ENCODE peak calls at places on chromosomes 16 and 17, in four cellular contexts. U is aorta, N is adrenal gland, I is colonic mucosa. K is an unnamed sample.

GRCh38 chr16:5231246-5231759 is 133.7 kb upstream of the EEF2KMT start:
- DNase-seq in U (no peak), N (no peak), I (no peak), K (no peak)

GRCh38 chr16:81277681-81278080 is 37.1 kb upstream of the GAN start:
- DNase-seq in U (no peak), N (no peak), I (peak; percentile 76), K (no peak)

GRCh38 chr17:10048951-10049350 is 143.9 kb upstream of the RCVRN start:
- DNase-seq in U (no peak), N (no peak), I (no peak), K (no peak)

GRCh38 chr16:17258848-17259713 is 211.7 kb downstream of the XYLT1 start:
- DNase-seq in U (peak; percentile 56), N (no peak), I (no peak), K (no peak)

GRCh38 chr17:30232015-30232821 is 3.3 kb downstream of the SLC6A4 start:
- DNase-seq in U (no peak), N (no peak), I (no peak), K (no peak)

GRCh38 chr16:77271532-77272426 is 72.6 kb downstream of the SYCE1L start:
- DNase-seq in U (no peak), N (no peak), I (no peak), K (no peak)

GRCh38 chr17:14515015-14515414 is 214.1 kb downstream of the HS3ST3B1 start:
- DNase-seq in U (no peak), N (no peak), I (no peak), K (no peak)

GRCh38 chr17:47694018-47694817 is at the start of gene TBKBP1:
- DNase-seq in U (peak; percentile 72), N (peak; percentile 40), I (peak; percentile 26), K (peak; percentile 56)

GRCh38 chr17:15023589-15023988 is 241.5 kb downstream of the PMP22 start:
- DNase-seq in U (no peak), N (no peak), I (no peak), K (no peak)

GRCh38 chr17:32388613-32389459 is 38.9 kb downstream of the ZNF207 start:
- DNase-seq in U (no peak), N (no peak), I (no peak), K (no peak)
- H3K4me3 ChIP-seq in U (no peak overlapping the region), N (no peak overlapping the region), I (no peak overlapping the region), K (no peak overlapping the region)

DNA sequence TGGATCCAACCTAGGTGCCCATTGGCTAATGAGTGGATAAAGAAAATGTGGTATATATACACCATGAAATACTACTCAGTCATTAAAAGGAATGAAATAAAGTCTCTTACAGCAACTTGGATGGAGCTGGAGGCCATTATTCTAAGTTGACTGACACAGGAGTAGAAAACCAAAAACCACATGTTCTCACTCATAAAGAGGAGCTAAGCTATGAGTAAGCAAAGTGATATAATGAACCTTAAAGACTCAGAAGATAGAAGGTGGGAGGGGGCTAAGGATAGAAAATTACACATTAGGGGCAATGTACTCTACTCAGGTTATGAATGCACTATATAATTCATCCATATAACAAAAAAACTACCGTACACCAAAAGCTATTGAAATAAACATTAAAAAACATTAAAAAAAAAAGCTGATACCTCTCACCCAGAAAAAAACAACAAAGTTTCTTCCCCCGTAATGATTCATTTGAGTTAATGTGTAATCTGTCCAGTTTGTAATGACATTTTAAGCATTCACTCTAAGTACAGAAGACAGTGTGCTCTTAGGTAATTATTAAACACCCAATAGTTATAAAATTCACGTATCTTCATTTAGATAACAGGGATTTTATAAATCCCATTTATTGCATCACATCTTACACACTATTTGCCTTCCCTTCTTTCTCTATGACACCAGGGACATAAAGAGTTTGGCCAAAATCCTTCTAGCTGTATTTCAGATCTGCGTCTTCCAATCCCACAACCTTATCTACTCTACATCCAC is 941.5 kb downstream of the CDH11 start:
- DNase-seq in U (no peak), N (no peak), I (no peak), K (no peak)
- H3K9me3 ChIP-seq in U (peaks cover 2% of the 10 kb centered on the region), N (peaks cover 9% of the 10 kb centered on the region), I (no peaks in the 10 kb centered on the region), K (no peaks in the 10 kb centered on the region)

GRCh38 chr16:9008335-9009260 is 44.9 kb upstream of the USP7 start:
- DNase-seq in U (peak; percentile 85), N (peak; percentile 75), I (peak; percentile 89), K (peak; percentile 78)
- H3K4me3 ChIP-seq in U (no peak overlapping the region), N (no peak overlapping the region), I (peak overlapping the region; percentile 29), K (no peak overlapping the region)

GRCh38 chr16:26735521-26735920 is 331.2 kb upstream of the C16orf82 start:
- DNase-seq in U (no peak), N (no peak), I (no peak), K (no peak)
- H3K9me3 ChIP-seq in U (no peaks in the 10 kb centered on the region), N (no peaks in the 10 kb centered on the region), I (no peaks in the 10 kb centered on the region), K (no peaks in the 10 kb centered on the region)

GRCh38 chr16:50692999-50693781 is at the start of gene NOD2:
- DNase-seq in U (no peak), N (no peak), I (no peak), K (no peak)
- H3K4me3 ChIP-seq in U (peak within 1 kb of the TSS; percentile 47), N (no peak within 1 kb of the TSS), I (peak within 1 kb of the TSS; percentile 43), K (no peak within 1 kb of the TSS)

GRCh38 chr16:3295783-3296182 is 9.4 kb downstream of the TIGD7 start:
- DNase-seq in U (no peak), N (no peak), I (no peak), K (no peak)
- H3K9me3 ChIP-seq in U (peaks cover 19% of the 10 kb centered on the region), N (peaks cover 80% of the 10 kb centered on the region), I (peaks cover 4% of the 10 kb centered on the region), K (peaks cover 61% of the 10 kb centered on the region)

GRCh38 chr17:28526381-28526780 is 20.2 kb downstream of the FOXN1 start:
- DNase-seq in U (no peak), N (no peak), I (no peak), K (no peak)

GRCh38 chr17:28523186-28523585 is 17.0 kb downstream of the FOXN1 start:
- DNase-seq in U (no peak), N (no peak), I (no peak), K (no peak)

GRCh38 chr17:28523876-28524275 is 17.7 kb downstream of the FOXN1 start:
- DNase-seq in U (no peak), N (no peak), I (no peak), K (no peak)

GRCh38 chr17:28527181-28527681 is 21.1 kb downstream of the FOXN1 start:
- DNase-seq in U (no peak), N (no peak), I (no peak), K (no peak)

DNA sequence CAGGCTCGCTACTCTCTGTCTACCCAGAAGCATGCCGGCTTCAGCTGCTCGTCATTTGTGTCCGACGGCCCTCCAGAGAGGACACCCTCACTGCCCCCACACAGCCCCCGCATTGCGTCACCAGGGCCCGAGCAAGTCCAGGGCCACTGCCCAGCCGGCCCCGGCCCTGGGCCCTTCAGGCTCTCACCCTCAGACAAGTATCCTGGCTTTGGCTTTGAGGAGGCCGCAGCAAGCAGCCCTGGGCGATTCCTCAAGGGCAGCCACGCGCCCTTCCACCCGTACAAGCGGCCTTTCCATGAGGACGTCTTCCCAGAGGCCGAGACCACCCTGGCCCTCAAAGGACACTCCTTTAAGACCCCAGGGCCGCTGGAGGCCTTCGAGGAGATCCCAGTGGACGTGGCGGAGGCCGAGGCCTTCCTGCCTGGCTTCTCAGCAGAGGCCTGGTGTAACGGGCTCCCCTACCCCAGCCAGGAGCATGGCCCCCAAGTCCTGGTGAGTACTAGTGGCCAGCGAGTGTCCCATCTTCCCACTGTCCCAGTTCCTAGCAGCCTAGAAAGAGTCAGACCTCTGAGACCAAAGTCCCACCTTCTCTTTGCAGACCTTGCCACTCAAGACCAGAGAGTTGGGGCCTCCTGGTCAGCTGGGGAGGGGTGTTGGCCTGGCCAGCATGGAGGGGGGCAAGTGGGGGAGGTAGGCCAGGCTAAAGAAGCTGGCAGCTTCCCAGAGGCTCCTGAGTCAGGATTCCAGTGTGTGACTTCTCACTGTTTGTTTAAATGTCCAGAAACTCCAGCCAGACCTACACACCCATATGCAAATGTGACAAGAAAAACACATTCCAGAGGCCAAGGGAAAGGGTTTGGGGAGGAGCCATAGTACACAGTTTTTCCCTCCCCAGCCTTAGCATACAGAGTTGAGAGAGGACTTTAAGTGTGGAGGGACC is 18.6 kb downstream of the FOXN1 start:
- DNase-seq in U (no peak), N (no peak), I (peak; percentile 79), K (peak; percentile 82)
- H3K4me3 ChIP-seq in U (no peak overlapping the region), N (no peak overlapping the region), I (no peak overlapping the region), K (no peak overlapping the region)

DNA sequence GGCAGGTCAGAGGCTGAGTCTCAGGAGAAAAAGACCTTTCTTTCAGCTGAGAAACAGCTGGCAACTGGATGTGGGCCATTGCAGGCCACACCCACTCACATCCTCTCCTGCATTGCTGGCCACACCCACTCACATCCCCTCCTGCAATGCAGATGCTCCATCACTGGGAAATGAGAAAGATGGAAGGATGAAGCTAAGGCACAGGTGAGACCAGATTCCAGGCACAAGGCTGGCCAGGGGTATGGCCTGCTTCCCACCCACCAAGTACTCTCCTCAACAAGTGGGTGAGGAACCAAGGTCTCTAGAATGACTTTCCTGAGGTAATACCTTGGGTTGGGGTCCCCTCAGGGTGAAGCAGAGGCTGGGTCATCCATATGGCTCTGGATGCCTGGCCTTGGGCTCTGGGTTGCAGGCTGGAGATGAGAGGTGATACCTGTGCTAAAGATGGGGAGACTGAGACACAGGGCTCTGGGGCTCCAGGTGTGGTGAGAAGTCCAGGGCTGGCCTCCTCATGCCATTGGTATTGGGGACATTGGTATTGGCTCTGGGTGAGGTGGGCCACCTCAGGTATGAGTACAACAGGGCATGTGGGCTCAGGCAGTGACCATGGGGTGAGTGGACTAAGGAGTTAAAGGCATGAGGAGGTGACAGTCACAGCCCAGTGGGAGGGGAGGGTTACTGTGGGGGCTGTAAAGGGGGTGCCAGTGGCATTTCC is 1726.8 kb downstream of the TP53TG3F start:
- DNase-seq in U (no peak), N (no peak), I (no peak), K (no peak)
- H3K9me3 ChIP-seq in U (no peaks in the 10 kb centered on the region), N (no peaks in the 10 kb centered on the region), I (no peaks in the 10 kb centered on the region), K (no peaks in the 10 kb centered on the region)

GRCh38 chr17:59167571-59168001 is 12.0 kb downstream of the PRR11 start:
- DNase-seq in U (no peak), N (no peak), I (no peak), K (peak; percentile 20)
- H3K4me3 ChIP-seq in U (no peak overlapping the region), N (no peak overlapping the region), I (no peak overlapping the region), K (no peak overlapping the region)

GRCh38 chr16:34758835-34759234 is 1299.4 kb downstream of the TP53TG3F start:
- DNase-seq in U (no peak), N (no peak), I (no peak), K (no peak)
- H3K9me3 ChIP-seq in U (no peaks in the 10 kb centered on the region), N (peaks cover 2% of the 10 kb centered on the region), I (no peaks in the 10 kb centered on the region), K (no peaks in the 10 kb centered on the region)

K was measured in MG63.